ENCODE peak calls at places on chromosomes 12 and 14, in seven cellular contexts. L, N, E, W, S, C and H are unnamed samples.

GRCh38 chr12:112176321-112177010 is 51.1 kb downstream of the TRAFD1 start:
- DNase-seq in N (no peak), E (no peak), L (no peak), W (no peak), C (no peak), S (no peak), H (no peak)

GRCh38 chr12:68815928-68816800 is 8.2 kb downstream of the MDM2 start:
- DNase-seq in L (no peak), W (no peak), N (no peak), S (no peak), E (no peak), C (no peak), H (no peak)

GRCh38 chr14:96953443-96953842 is 156.3 kb downstream of the VRK1 start:
- DNase-seq in C (no peak), W (no peak), L (no peak), S (no peak), E (no peak), N (no peak), H (no peak)

GRCh38 chr14:91886961-91887360 is 19.6 kb upstream of the TC2N start:
- DNase-seq in C (no peak), E (no peak), L (no peak), N (no peak), W (no peak), S (no peak), H (no peak)

GRCh38 chr12:122080149-122081107 is 1.9 kb downstream of the MLXIP start:
- DNase-seq in E (no peak), W (peak; percentile 47), N (peak; percentile 75), S (peak; percentile 74), C (peak; percentile 86), L (peak; percentile 59), H (no peak)

GRCh38 chr14:68664225-68664681 is 128.6 kb downstream of the ZFP36L1 start:
- DNase-seq in S (no peak), E (no peak), W (no peak), N (no peak), L (no peak), C (peak; percentile 12), H (no peak)

GRCh38 chr12:75641031-75641780 is 129.8 kb upstream of the KRR1 start:
- DNase-seq in E (no peak), C (peak; percentile 80), S (no peak), N (peak; percentile 87), W (peak; percentile 56), L (no peak), H (peak; percentile 67)

GRCh38 chr12:66776974-66777373 is 98.1 kb upstream of the GRIP1 start:
- DNase-seq in E (no peak), C (no peak), N (no peak), L (no peak), S (no peak), W (no peak), H (no peak)

GRCh38 chr14:28609228-28609828 is 157.3 kb upstream of the FOXG1 start:
- DNase-seq in E (peak; percentile 55), S (peak; percentile 12), W (no peak), N (no peak), C (peak; percentile 1), L (peak; percentile 73), H (no peak)

GRCh38 chr14:22850944-22851790 is 14.8 kb downstream of the MMP14 start:
- DNase-seq in W (peak; percentile 95), S (peak; percentile 95), E (no peak), L (peak; percentile 77), C (peak; percentile 98), N (peak; percentile 93), H (peak; percentile 93)

GRCh38 chr12:56128669-56129209 is 672 bp downstream of the ESYT1 start:
- DNase-seq in L (peak; percentile 37), C (no peak), S (peak; percentile 46), N (no peak), E (no peak), W (no peak), H (no peak)

GRCh38 chr14:56092761-56093160 is 25.4 kb upstream of the PELI2 start:
- DNase-seq in L (no peak), E (no peak), S (no peak), W (no peak), C (no peak), N (no peak), H (peak; percentile 1)

GRCh38 chr14:88476375-88476774 is 78.4 kb downstream of the PTPN21 start:
- DNase-seq in C (no peak), N (no peak), W (no peak), S (no peak), L (no peak), E (no peak), H (no peak)

GRCh38 chr14:104201496-104201895 is 63.1 kb downstream of the KIF26A start:
- DNase-seq in C (no peak), N (no peak), E (no peak), L (no peak), W (no peak), S (no peak), H (no peak)

GRCh38 chr14:51396222-51396815 is 156.3 kb downstream of the TMX1 start:
- DNase-seq in N (peak; percentile 96), C (peak; percentile 98), E (no peak), W (peak; percentile 97), S (no peak), L (no peak), H (peak; percentile 96)

GRCh38 chr12:50442178-50442908 is 41.7 kb downstream of the LARP4 start:
- DNase-seq in L (no peak), S (no peak), C (no peak), W (no peak), N (no peak), E (no peak), H (no peak)

GRCh38 chr12:10361084-10361483 is 28.8 kb downstream of the KLRK1 start:
- DNase-seq in N (no peak), W (no peak), S (no peak), E (no peak), L (no peak), C (no peak), H (no peak)

GRCh38 chr12:46164186-46164585 is 104.7 kb downstream of the SLC38A1 start:
- DNase-seq in E (no peak), L (no peak), W (no peak), C (no peak), S (no peak), N (no peak), H (no peak)

GRCh38 chr12:88113871-88114270 is 28.0 kb downstream of the CEP290 start:
- DNase-seq in E (no peak), L (no peak), S (no peak), N (no peak), C (peak; percentile 21), W (no peak), H (no peak)

GRCh38 chr14:74134484-74134883 is 49.7 kb downstream of the LIN52 start:
- DNase-seq in S (no peak), N (no peak), W (no peak), L (no peak), E (no peak), C (no peak), H (no peak)

GRCh38 chr12:2348477-2348852 is 295.7 kb downstream of the CACNA1C start:
- DNase-seq in E (no peak), L (no peak), N (no peak), S (no peak), W (no peak), C (peak; percentile 38), H (no peak)

GRCh38 chr14:71620401-71620800 is 311.8 kb upstream of the RGS6 start:
- DNase-seq in C (peak; percentile 82), E (no peak), W (no peak), S (no peak), L (no peak), N (peak; percentile 11), H (no peak)